ENCODE peak calls at places on chromosome 4, in seven cellular contexts. H is AG04450, M is AG10803, A is endothelial cell, G is HTR-8/SVneo, C is NCI-H510A treated with DMSO at 0.1 percent for 48 hours, U is NAMALWA. Q is an unnamed sample.

GRCh38 chr4:25343671-25344070 is 31.1 kb downstream of the ZCCHC4 start:
- DNase-seq in H (no peak), M (peak; percentile 4), A (no peak), G (no peak), C (no peak), U (no peak), Q (no peak)

GRCh38 chr4:7771541-7772507 is 167.8 kb downstream of the AFAP1 start:
- DNase-seq in H (no peak), M (no peak), A (no peak), G (no peak), C (no peak), U (no peak), Q (no peak)

GRCh38 chr4:99856166-99856565 is 38.1 kb downstream of the LAMTOR3 start:
- DNase-seq in H (no peak), M (peak; percentile 21), A (no peak), G (no peak), C (no peak), U (no peak), Q (no peak)

GRCh38 chr4:43875655-43876054 is 573.0 kb downstream of the KCTD8 start:
- DNase-seq in H (no peak), M (no peak), A (no peak), G (no peak), C (no peak), U (no peak), Q (no peak)

GRCh38 chr4:111837761-111838160 is 307.5 kb upstream of the FAM241A start:
- DNase-seq in H (no peak), M (no peak), A (no peak), G (no peak), C (no peak), U (no peak), Q (no peak)

GRCh38 chr4:3263053-3263958 is 14.3 kb downstream of the MSANTD1 start:
- DNase-seq in H (no peak), M (no peak), A (no peak), G (no peak), C (no peak), U (no peak), Q (no peak)

GRCh38 chr4:75004755-75005668 is 72.1 kb downstream of the PARM1 start:
- DNase-seq in H (no peak), M (no peak), A (no peak), G (no peak), C (no peak), U (no peak), Q (no peak)

GRCh38 chr4:8227771-8228318 is 28.8 kb downstream of the SH3TC1 start:
- DNase-seq in H (no peak), M (no peak), A (no peak), G (no peak), C (no peak), U (no peak), Q (no peak)

GRCh38 chr4:16083217-16084191 is at the start of gene PROM1:
- DNase-seq in H (no peak), M (no peak), A (peak; percentile 35), G (no peak), C (peak; percentile 53), U (no peak), Q (no peak)

GRCh38 chr4:173288296-173288695 is 45.9 kb downstream of the HMGB2 start:
- DNase-seq in H (peak; percentile 6), M (peak; percentile 64), A (peak; percentile 63), G (peak; percentile 8), C (no peak), U (peak; percentile 76), Q (peak; percentile 33)

GRCh38 chr4:85370400-85371032 is 104.4 kb upstream of the ARHGAP24 start:
- DNase-seq in H (no peak), M (peak; percentile 36), A (peak; percentile 46), G (no peak), C (peak; percentile 20), U (peak; percentile 86), Q (peak; percentile 54)

GRCh38 chr4:106314960-106315359 is 1.0 kb downstream of the TBCK start:
- DNase-seq in H (no peak), M (no peak), A (no peak), G (no peak), C (no peak), U (peak; percentile 5), Q (no peak)

GRCh38 chr4:168540086-168540864 is 43.4 kb downstream of the PALLD start:
- DNase-seq in H (peak; percentile 48), M (peak; percentile 69), A (no peak), G (peak; percentile 37), C (no peak), U (no peak), Q (no peak)

GRCh38 chr4:57136281-57136680 is 26.1 kb upstream of the IGFBP7 start:
- DNase-seq in H (no peak), M (peak; percentile 47), A (no peak), G (no peak), C (no peak), U (no peak), Q (no peak)

GRCh38 chr4:139619644-139620043 is 46.0 kb upstream of the MGST2 start:
- DNase-seq in H (no peak), M (peak; percentile 30), A (no peak), G (no peak), C (peak; percentile 12), U (peak; percentile 71), Q (no peak)

GRCh38 chr4:64771149-64771548 is 361.9 kb upstream of the TECRL start:
- DNase-seq in H (no peak), M (no peak), A (no peak), G (no peak), C (no peak), U (no peak), Q (no peak)

GRCh38 chr4:3512279-3512678 is 19.9 kb downstream of the LRPAP1 start:
- DNase-seq in H (no peak), M (no peak), A (no peak), G (no peak), C (no peak), U (no peak), Q (no peak)

GRCh38 chr4:5940470-5941203 is 47.8 kb upstream of the CRMP1 start:
- DNase-seq in H (no peak), M (peak; percentile 8), A (no peak), G (no peak), C (peak; percentile 91), U (peak; percentile 9), Q (no peak)